ENCODE peak calls at places on chromosomes 12 and 14, in four cellular contexts. One of them, this sample, is unnamed.

GRCh38 chr12:80299976-80300375 is 144.1 kb upstream of the PTPRQ start:
- DNase-seq in brain microvascular endothelial cell: no peak
- DNase-seq in activated T-cell treated with anti-CD3 and anti-CD28 coated beads for 1 hour: no peak
- DNase-seq in putamen: no peak
- DNase-seq in this sample: no peak

GRCh38 chr14:48275301-48275700 is 599.9 kb upstream of the MDGA2 start:
- DNase-seq in brain microvascular endothelial cell: no peak
- DNase-seq in activated T-cell treated with anti-CD3 and anti-CD28 coated beads for 1 hour: no peak
- DNase-seq in putamen: peak
- DNase-seq in this sample: peak

GRCh38 chr14:68627050-68627867 is 165.6 kb downstream of the ZFP36L1 start:
- DNase-seq in brain microvascular endothelial cell: no peak
- DNase-seq in activated T-cell treated with anti-CD3 and anti-CD28 coated beads for 1 hour: no peak
- DNase-seq in putamen: no peak
- DNase-seq in this sample: no peak

GRCh38 chr14:104708606-104709268 is 15.3 kb upstream of the ADSS1 start:
- DNase-seq in brain microvascular endothelial cell: peak
- DNase-seq in activated T-cell treated with anti-CD3 and anti-CD28 coated beads for 1 hour: peak
- DNase-seq in putamen: no peak
- DNase-seq in this sample: peak

GRCh38 chr14:104155513-104155912 is 17.1 kb downstream of the KIF26A start:
- DNase-seq in brain microvascular endothelial cell: no peak
- DNase-seq in activated T-cell treated with anti-CD3 and anti-CD28 coated beads for 1 hour: no peak
- DNase-seq in putamen: no peak
- DNase-seq in this sample: no peak

GRCh38 chr14:95741051-95741490 is 27.1 kb upstream of the TCL1A start:
- DNase-seq in brain microvascular endothelial cell: no peak
- DNase-seq in activated T-cell treated with anti-CD3 and anti-CD28 coated beads for 1 hour: no peak
- DNase-seq in putamen: no peak
- DNase-seq in this sample: no peak

GRCh38 chr12:89323568-89324218 is 28.6 kb downstream of the DUSP6 start:
- DNase-seq in brain microvascular endothelial cell: no peak
- DNase-seq in activated T-cell treated with anti-CD3 and anti-CD28 coated beads for 1 hour: no peak
- DNase-seq in putamen: no peak
- DNase-seq in this sample: no peak

GRCh38 chr14:22982013-22982476 is 306 bp downstream of the AJUBA start:
- DNase-seq in brain microvascular endothelial cell: no peak
- DNase-seq in activated T-cell treated with anti-CD3 and anti-CD28 coated beads for 1 hour: no peak
- DNase-seq in putamen: no peak
- DNase-seq in this sample: no peak

GRCh38 chr12:68611094-68611818 is 557 bp downstream of the RAP1B start:
- DNase-seq in brain microvascular endothelial cell: no peak
- DNase-seq in activated T-cell treated with anti-CD3 and anti-CD28 coated beads for 1 hour: peak
- DNase-seq in putamen: peak
- DNase-seq in this sample: peak

GRCh38 chr14:50772361-50772760 is 58.6 kb downstream of the NIN start:
- DNase-seq in brain microvascular endothelial cell: peak
- DNase-seq in activated T-cell treated with anti-CD3 and anti-CD28 coated beads for 1 hour: no peak
- DNase-seq in putamen: no peak
- DNase-seq in this sample: no peak

This sample was measured in pons.